ENCODE peak calls at places on chromosomes 12 and 14, in eight cellular contexts. U is thoracic aorta; K is pancreas; R is type B pancreatic cell; X is mucosa of descending colon; G is mesothelial cell of epicardium; Z is CD8-positive, alpha-beta T cell; J is choroid plexus epithelial cell. O is an unnamed sample.

GRCh38 chr12:92961949-92962348 is 32.9 kb upstream of the EEA1 start:
- DNase-seq in G (no peak), J (peak; percentile 53), U (no peak), X (no peak), K (no peak), R (no peak), Z (no peak), O (no peak)

GRCh38 chr12:57210926-57211700 is 5.5 kb upstream of the NXPH4 start:
- DNase-seq in R (no peak), K (no peak), G (no peak), X (no peak), U (no peak), J (no peak), Z (no peak), O (no peak)

GRCh38 chr12:45757172-45757571 is 27.7 kb downstream of the ARID2 start:
- DNase-seq in R (no peak), J (no peak), Z (no peak), U (no peak), K (no peak), X (no peak), G (no peak), O (no peak)

GRCh38 chr14:22487941-22488340 is 101.1 kb downstream of the DAD1 start:
- DNase-seq in U (no peak), K (no peak), J (no peak), R (no peak), X (no peak), G (no peak), Z (no peak), O (no peak)

GRCh38 chr14:97213720-97214119 is 416.5 kb downstream of the VRK1 start:
- DNase-seq in X (no peak), J (no peak), R (no peak), Z (no peak), K (no peak), G (no peak), U (no peak), O (no peak)

GRCh38 chr14:53929871-53930685 is 26.5 kb downstream of the BMP4 start:
- DNase-seq in Z (no peak), K (peak; percentile 28), G (peak; percentile 57), J (no peak), R (no peak), U (no peak), X (peak; percentile 42), O (no peak)

GRCh38 chr12:68376901-68377300 is 44.7 kb upstream of the MDM1 start:
- DNase-seq in Z (no peak), X (no peak), G (no peak), J (no peak), U (no peak), R (no peak), K (no peak), O (no peak)

GRCh38 chr12:66335746-66336145 is 33.5 kb downstream of the HELB start:
- DNase-seq in J (no peak), U (no peak), X (no peak), R (no peak), K (no peak), G (no peak), Z (no peak), O (no peak)

GRCh38 chr12:26971963-26972362 is 33.7 kb downstream of the FGFR1OP2 start:
- DNase-seq in J (no peak), U (no peak), R (no peak), K (no peak), G (no peak), Z (peak; percentile 61), X (no peak), O (no peak)

GRCh38 chr14:101082436-101083384 is 179.2 kb upstream of the RTL1 start:
- DNase-seq in R (peak; percentile 55), J (no peak), G (no peak), U (no peak), K (no peak), X (no peak), Z (no peak), O (no peak)

GRCh38 chr12:7221486-7221885 is 32.0 kb downstream of the PEX5 start:
- DNase-seq in G (no peak), R (no peak), U (no peak), X (no peak), K (no peak), Z (no peak), J (no peak), O (no peak)

GRCh38 chr14:103880986-103881926 is 33.9 kb upstream of the PPP1R13B start:
- DNase-seq in R (no peak), U (no peak), K (peak; percentile 92), X (no peak), Z (no peak), G (no peak), J (no peak), O (no peak)

GRCh38 chr12:109716512-109717389 is 3.1 kb downstream of the FAM222A start:
- DNase-seq in G (no peak), J (no peak), Z (no peak), K (no peak), X (no peak), U (no peak), R (no peak), O (no peak)

GRCh38 chr12:9719835-9720234 is 13.1 kb downstream of the CLECL1 start:
- DNase-seq in R (no peak), U (no peak), J (no peak), X (no peak), G (no peak), Z (no peak), K (no peak), O (no peak)

GRCh38 chr14:68968051-68968450 is 11.1 kb downstream of the ACTN1 start:
- DNase-seq in Z (peak; percentile 86), K (no peak), G (no peak), R (no peak), J (no peak), U (no peak), X (no peak), O (no peak)

GRCh38 chr14:59882957-59883356 is 12.4 kb upstream of the RTN1 start:
- DNase-seq in U (no peak), R (no peak), K (no peak), Z (no peak), J (peak; percentile 33), X (no peak), G (no peak), O (no peak)

GRCh38 chr14:23077962-23078361 is 17.0 kb downstream of the ACIN1 start:
- DNase-seq in R (no peak), X (no peak), J (peak; percentile 48), Z (no peak), U (no peak), G (no peak), K (no peak), O (no peak)

GRCh38 chr14:56119221-56119967 is 1.2 kb downstream of the PELI2 start:
- DNase-seq in G (peak; percentile 47), J (peak; percentile 39), U (no peak), Z (peak; percentile 58), K (no peak), R (peak; percentile 75), X (peak; percentile 71), O (no peak)

GRCh38 chr14:24673059-24673458 is 39.1 kb upstream of the GZMB start:
- DNase-seq in Z (no peak), U (no peak), G (no peak), K (no peak), J (no peak), R (no peak), X (no peak), O (no peak)

GRCh38 chr12:52137746-52138145 is 54.1 kb downstream of the KRT80 start:
- DNase-seq in Z (no peak), G (no peak), J (no peak), K (no peak), U (no peak), R (no peak), X (no peak), O (no peak)

GRCh38 chr12:52141875-52142274 is 49.9 kb downstream of the KRT80 start:
- DNase-seq in U (no peak), K (no peak), X (no peak), Z (no peak), G (no peak), J (no peak), R (no peak), O (no peak)

GRCh38 chr12:52139147-52139546 is 52.7 kb downstream of the KRT80 start:
- DNase-seq in Z (no peak), X (no peak), U (no peak), J (no peak), R (no peak), K (no peak), G (no peak), O (no peak)

GRCh38 chr12:52141306-52141705 is 50.5 kb downstream of the KRT80 start:
- DNase-seq in G (no peak), X (no peak), Z (no peak), J (no peak), R (no peak), K (no peak), U (no peak), O (no peak)

DNA sequence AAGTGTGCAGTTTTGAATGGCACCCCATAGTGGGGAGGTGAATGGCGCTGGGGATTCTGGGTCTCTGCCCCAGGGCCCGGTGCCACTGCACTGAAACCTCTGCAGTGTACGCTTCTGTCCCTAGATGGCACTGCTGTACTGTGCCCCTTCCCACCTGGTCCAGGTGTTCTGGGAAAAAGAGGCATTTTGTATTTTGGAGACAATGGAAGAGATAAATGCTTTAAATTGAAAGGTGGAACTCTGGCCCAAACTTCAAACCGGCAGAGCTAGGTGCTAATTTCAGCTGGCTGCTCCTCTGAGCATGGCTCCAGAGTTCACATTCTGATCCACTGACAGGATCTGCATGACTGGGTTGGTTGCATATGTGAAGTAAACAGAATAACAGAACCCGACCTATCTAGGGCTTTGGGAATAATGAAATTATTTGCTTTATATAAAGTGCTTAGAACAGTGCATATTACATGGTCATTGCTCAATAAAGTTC is 52.2 kb downstream of the KRT80 start:
- DNase-seq in R (no peak), X (peak; percentile 66), G (peak; percentile 69), J (no peak), Z (no peak), U (no peak), K (no peak), O (peak; percentile 18)
- TF ChIP-seq CTCF in R (peak; percentile 78), X (peak; percentile 39), G (peak; percentile 69), J (peak; percentile 80), Z (peak; percentile 59), U (peak; percentile 24), K (peak; percentile 72), O (peak; percentile 81)

GRCh38 chr12:56189918-56190694 is 823 bp upstream of the SMARCC2 start:
- DNase-seq in X (peak; percentile 93), G (peak; percentile 98), Z (peak; percentile 81), J (peak; percentile 91), K (peak; percentile 77), R (peak; percentile 97), U (peak; percentile 28), O (peak; percentile 77)
- TF ChIP-seq CTCF in X (no peak), G (peak; percentile 42), Z (no peak), J (peak; percentile 1), K (no peak), R (peak; percentile 24), U (peak; percentile 34), O (peak; percentile 53)

GRCh38 chr14:76056128-76056527 is 70.6 kb downstream of the IFT43 start:
- DNase-seq in Z (no peak), G (no peak), X (no peak), K (no peak), J (peak; percentile 47), U (no peak), R (no peak), O (no peak)
- TF ChIP-seq CTCF in Z (no peak), G (no peak), X (no peak), K (no peak), J (peak; percentile 74), U (no peak), R (peak; percentile 53), O (peak; percentile 65)

DNA sequence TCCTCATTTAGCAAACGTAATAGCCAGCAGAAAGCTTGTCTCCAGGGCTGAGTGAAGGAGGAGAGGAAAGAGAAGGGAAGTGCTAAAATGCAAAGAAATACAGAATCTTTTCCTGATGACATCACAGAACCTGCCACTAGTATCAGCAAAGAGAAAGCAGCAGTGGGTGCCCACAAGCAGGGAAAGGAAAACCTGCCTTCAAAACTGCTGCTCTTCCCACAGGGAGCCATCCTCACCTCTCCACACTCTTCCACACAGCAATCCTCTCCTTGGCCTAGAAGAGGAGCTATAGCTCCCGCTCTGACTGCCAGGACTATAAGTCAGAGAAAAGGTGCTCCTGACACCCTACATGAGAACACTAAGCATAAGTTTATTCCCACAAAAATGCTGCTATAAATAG is 11.3 kb downstream of the MED13L start:
- DNase-seq in G (no peak), K (no peak), Z (no peak), X (no peak), U (no peak), J (peak; percentile 54), R (no peak), O (peak; percentile 38)
- TF ChIP-seq CTCF in G (no peak), K (no peak), Z (no peak), X (no peak), U (no peak), J (peak; percentile 40), R (no peak), O (no peak)

O was measured in HFFc6.